ENCODE peak calls at places on chromosomes 11 and 22, in six cellular contexts. D is lower leg skin, C is upper lobe of left lung, F is stomach, K is adrenal gland, B is ovary. Q is an unnamed sample.

GRCh38 chr11:115362997-115363396 is 141.2 kb downstream of the CADM1 start:
- DNase-seq in D (no peak), C (no peak), F (no peak), B (no peak), K (no peak), Q (no peak)

GRCh38 chr11:124977006-124977405 is 23.0 kb downstream of the CCDC15 start:
- DNase-seq in C (no peak), B (no peak), K (no peak), F (no peak), D (no peak), Q (no peak)

GRCh38 chr11:18012314-18012905 is 437 bp downstream of the SERGEF start:
- DNase-seq in B (no peak), K (peak), D (no peak), C (no peak), F (peak), Q (peak)

GRCh38 chr11:44842219-44842618 is 108.5 kb downstream of the TP53I11 start:
- DNase-seq in B (no peak), K (no peak), F (no peak), C (no peak), D (no peak), Q (no peak)

GRCh38 chr11:17219016-17219415 is 11.2 kb upstream of the PIK3C2A start:
- DNase-seq in F (no peak), D (no peak), C (no peak), K (no peak), B (no peak), Q (no peak)

GRCh38 chr11:12693485-12694181 is 19.4 kb downstream of the TEAD1 start:
- DNase-seq in C (peak), D (no peak), B (no peak), K (peak), F (peak), Q (peak)

GRCh38 chr22:43824724-43825485 is 12.8 kb upstream of the EFCAB6 start:
- DNase-seq in C (no peak), K (no peak), B (no peak), D (peak), F (peak), Q (no peak)

GRCh38 chr11:83102806-83103205 is 31.1 kb upstream of the RAB30 start:
- DNase-seq in D (no peak), C (no peak), B (no peak), K (no peak), F (no peak), Q (no peak)

GRCh38 chr11:92211576-92212167 is 12.9 kb upstream of the FAT3 start:
- DNase-seq in C (no peak), B (no peak), K (no peak), D (no peak), F (no peak), Q (no peak)

GRCh38 chr11:32602657-32603410 is 19.2 kb downstream of the EIF3M start:
- DNase-seq in F (no peak), D (no peak), C (no peak), K (no peak), B (no peak), Q (no peak)

GRCh38 chr11:24267015-24267414 is 229.8 kb upstream of the LUZP2 start:
- DNase-seq in K (no peak), C (no peak), F (no peak), B (no peak), D (no peak), Q (no peak)

GRCh38 chr11:124669193-124669592 is 4.3 kb downstream of the SIAE start:
- DNase-seq in C (no peak), B (peak), D (no peak), F (peak), K (peak), Q (peak)

GRCh38 chr11:76857776-76858461 is 2.8 kb upstream of the ACER3 start:
- DNase-seq in C (no peak), D (no peak), F (no peak), B (no peak), K (no peak), Q (no peak)

GRCh38 chr22:40898850-40899357 is 37.0 kb upstream of the DNAJB7 start:
- DNase-seq in B (no peak), F (no peak), D (no peak), C (no peak), K (no peak), Q (no peak)

GRCh38 chr11:16741473-16741872 is 3.0 kb downstream of the C11orf58 start:
- DNase-seq in K (no peak), F (peak), C (no peak), B (no peak), D (no peak), Q (no peak)

GRCh38 chr11:126083829-126084607 is 21.4 kb upstream of the CDON start:
- DNase-seq in B (no peak), D (peak), F (no peak), K (no peak), C (no peak), Q (no peak)

GRCh38 chr22:32164084-32164894 is 5.2 kb upstream of the C22orf42 start:
- DNase-seq in F (no peak), D (no peak), B (no peak), C (no peak), K (no peak), Q (no peak)

GRCh38 chr11:46741600-46742484 is 22.8 kb downstream of the F2 start:
- DNase-seq in D (peak), K (no peak), B (no peak), C (no peak), F (no peak), Q (no peak)

GRCh38 chr11:7548659-7549283 is 35.0 kb downstream of the PPFIBP2 start:
- DNase-seq in D (no peak), C (no peak), B (no peak), F (peak), K (no peak), Q (no peak)

GRCh38 chr22:23263651-23264555 is 83.6 kb downstream of the BCR start:
- DNase-seq in K (peak), F (peak), C (no peak), D (no peak), B (no peak), Q (no peak)

GRCh38 chr22:41910599-41911291 is 4.1 kb downstream of the SHISA8 start:
- DNase-seq in C (peak), K (peak), D (no peak), B (no peak), F (peak), Q (peak)

GRCh38 chr11:101323997-101324396 is 194.4 kb upstream of the PGR start:
- DNase-seq in B (no peak), C (no peak), F (no peak), K (no peak), D (no peak), Q (no peak)

GRCh38 chr22:42934338-42934737 is 77.3 kb upstream of the ARFGAP3 start:
- DNase-seq in D (no peak), B (no peak), K (no peak), C (no peak), F (no peak), Q (no peak)

GRCh38 chr11:119983240-119983732 is 154.6 kb downstream of the TRIM29 start:
- DNase-seq in D (peak), K (no peak), C (no peak), F (no peak), B (no peak), Q (no peak)

GRCh38 chr22:39244073-39244495 is 698 bp downstream of the PDGFB start:
- DNase-seq in C (no peak), D (no peak), B (no peak), K (no peak), F (no peak), Q (no peak)

GRCh38 chr11:71406681-71407080 is 41.5 kb downstream of the DHCR7 start:
- DNase-seq in F (no peak), B (no peak), K (no peak), D (no peak), C (no peak), Q (no peak)

GRCh38 chr22:35464399-35464798 is 64.5 kb downstream of the MCM5 start:
- DNase-seq in F (no peak), C (no peak), D (no peak), B (no peak), K (no peak), Q (no peak)

GRCh38 chr11:63901660-63902059 is 15.3 kb downstream of the RCOR2 start:
- DNase-seq in C (no peak), F (no peak), D (no peak), K (no peak), B (no peak), Q (no peak)

GRCh38 chr22:28514314-28514713 is 165.3 kb downstream of the TTC28 start:
- DNase-seq in B (no peak), C (no peak), K (no peak), D (no peak), F (no peak), Q (no peak)

GRCh38 chr22:45053094-45053493 is 43.3 kb upstream of the PHF21B start:
- DNase-seq in K (no peak), B (no peak), F (no peak), D (no peak), C (no peak), Q (no peak)
- H3K4me3 ChIP-seq in K (no peak), B (no peak), F (no peak), D (no peak), C (no peak), Q (no peak)

GRCh38 chr22:25751174-25751581 is 9.2 kb downstream of the MYO18B start:
- DNase-seq in C (no peak), B (no peak), D (no peak), F (peak), K (no peak), Q (no peak)

GRCh38 chr22:25749420-25750169 is 7.6 kb downstream of the MYO18B start:
- DNase-seq in D (no peak), F (no peak), B (no peak), C (no peak), K (no peak), Q (peak)

GRCh38 chr22:25752615-25753214 is 10.7 kb downstream of the MYO18B start:
- DNase-seq in B (no peak), K (no peak), C (peak), F (no peak), D (no peak), Q (no peak)

GRCh38 chr22:25748704-25749103 is 6.7 kb downstream of the MYO18B start:
- DNase-seq in C (no peak), F (peak), K (no peak), D (no peak), B (no peak), Q (no peak)

GRCh38 chr22:25750569-25751173 is 8.7 kb downstream of the MYO18B start:
- DNase-seq in K (no peak), C (no peak), D (no peak), F (no peak), B (no peak), Q (peak)
- TF ChIP-seq POLR2A in K (no peak), C (no peak), D (no peak), F (no peak), B (no peak), Q (peak)

GRCh38 chr11:34840736-34841386 is 75.3 kb downstream of the APIP start:
- DNase-seq in D (no peak), B (no peak), C (no peak), K (peak), F (peak), Q (no peak)
- TF ChIP-seq CTCF in D (no peak), B (no peak), C (peak), K (peak), F (no peak), Q (no peak)

GRCh38 chr11:88335284-88335683 is 2.3 kb downstream of the CTSC start:
- DNase-seq in K (no peak), B (no peak), D (no peak), C (no peak), F (no peak), Q (no peak)
- H3K4me3 ChIP-seq in K (no peak), B (no peak), D (no peak), C (no peak), F (peak), Q (no peak)

DNA sequence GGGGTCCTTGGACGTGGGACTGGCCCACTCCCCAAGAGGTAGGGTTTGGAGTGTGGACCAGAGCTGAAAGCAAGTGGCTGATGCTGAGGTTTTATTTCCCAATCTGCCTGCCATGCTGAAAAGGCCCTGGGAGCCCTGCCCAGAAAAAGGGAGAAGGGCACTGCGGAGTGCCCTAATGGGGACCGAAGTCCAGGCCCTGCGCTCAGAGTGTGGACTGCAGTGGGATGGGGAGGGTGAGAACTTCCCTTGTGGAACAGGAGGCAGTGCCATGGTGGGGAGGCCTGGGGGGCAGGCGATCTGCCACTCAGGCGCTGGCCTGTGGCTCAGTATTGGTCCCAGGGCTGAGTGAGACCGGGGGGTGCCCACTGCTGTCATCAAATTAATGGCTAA is 4.3 kb downstream of the GPR152 start:
- DNase-seq in F (no peak), K (no peak), B (no peak), C (peak), D (no peak), Q (no peak)
- TF ChIP-seq POLR2A in F (no peak), K (no peak), B (no peak), C (no peak), D (no peak), Q (no peak)

GRCh38 chr11:118263109-118263508 is 988 bp downstream of the MPZL2 start:
- DNase-seq in K (no peak), F (no peak), D (no peak), B (no peak), C (no peak), Q (no peak)

GRCh38 chr11:118263694-118264567 is at the start of gene MPZL2:
- DNase-seq in K (peak), D (peak), F (peak), B (no peak), C (peak), Q (no peak)

GRCh38 chr11:118265954-118266353 is 1.9 kb upstream of the MPZL2 start:
- DNase-seq in D (no peak), F (peak), B (no peak), K (peak), C (no peak), Q (no peak)

GRCh38 chr11:118267486-118267885 is 3.4 kb upstream of the MPZL2 start:
- DNase-seq in B (no peak), F (no peak), K (no peak), D (no peak), C (no peak), Q (no peak)

GRCh38 chr11:118264568-118265470 is 722 bp upstream of the MPZL2 start:
- DNase-seq in C (no peak), D (no peak), B (no peak), K (no peak), F (no peak), Q (no peak)
- TF ChIP-seq CTCF in C (no peak), D (no peak), B (no peak), K (no peak), F (no peak), Q (no peak)

DNA sequence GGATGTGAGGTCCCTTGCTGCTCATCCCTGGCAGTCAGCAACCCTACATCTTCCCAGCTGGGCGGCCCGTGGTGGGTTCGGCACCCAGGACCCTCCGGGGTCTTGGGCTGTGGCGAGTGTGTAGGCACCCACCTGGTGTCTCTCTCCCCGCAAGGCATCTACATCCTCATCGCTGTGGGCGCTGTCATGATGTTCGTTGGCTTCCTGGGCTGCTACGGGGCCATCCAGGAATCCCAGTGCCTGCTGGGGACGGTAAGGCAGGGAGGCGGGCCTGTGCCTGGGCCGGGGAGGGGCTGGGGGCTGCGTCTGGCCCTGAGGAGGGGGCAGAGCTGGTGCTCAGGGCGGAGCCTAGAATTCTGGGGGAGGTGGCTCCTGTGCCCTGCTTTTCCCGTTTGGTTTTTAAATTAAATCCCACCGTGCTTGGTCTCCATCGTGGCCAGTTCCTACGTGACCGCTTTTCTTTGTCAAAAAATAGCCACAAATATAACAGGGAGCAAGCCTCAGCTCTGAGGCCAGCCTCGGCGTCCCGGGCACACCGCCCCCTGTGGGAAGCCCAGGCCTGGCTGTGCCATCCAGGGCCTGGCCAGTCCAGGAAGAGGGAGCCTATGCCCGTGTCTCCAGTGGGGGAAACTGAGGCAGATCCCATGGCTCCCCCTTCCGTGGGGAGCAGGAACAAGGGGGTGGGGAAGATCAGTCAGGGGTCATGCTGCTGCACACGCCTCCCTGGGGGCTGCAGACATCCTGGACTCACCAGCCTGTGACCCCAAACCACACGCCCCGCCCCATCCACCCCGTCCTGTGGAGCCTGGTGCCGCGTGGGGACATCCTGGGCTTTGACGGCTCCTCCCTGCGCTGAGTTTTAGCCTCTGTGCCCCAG is 6.4 kb upstream of the TSSC4 start:
- DNase-seq in C (peak), K (no peak), B (no peak), F (no peak), D (no peak), Q (no peak)
- H3K4me3 ChIP-seq in C (no peak), K (no peak), B (no peak), F (no peak), D (no peak), Q (no peak)

DNA sequence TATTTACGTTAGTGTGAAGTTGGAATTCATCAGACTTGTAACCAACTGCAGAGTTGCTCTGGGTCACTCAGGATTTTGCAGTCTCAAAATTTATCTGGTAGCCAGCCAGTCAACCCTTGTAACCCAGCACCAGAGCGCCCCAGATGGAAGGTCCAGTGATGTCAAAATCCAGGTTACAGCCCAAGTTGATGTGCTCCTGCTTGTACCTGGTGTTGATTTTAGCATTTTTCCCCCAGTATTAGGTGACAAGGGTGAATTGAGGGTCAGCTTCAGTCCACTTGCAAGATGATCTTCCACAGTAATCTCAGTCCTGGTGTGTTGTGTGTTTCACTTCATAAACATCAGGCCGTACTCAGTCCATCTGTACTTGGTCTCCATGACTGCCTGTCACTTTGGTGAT is 7.5 kb downstream of the TIMM10B start:
- DNase-seq in D (no peak), K (no peak), F (no peak), B (no peak), C (no peak), Q (no peak)
- TF ChIP-seq POLR2A in D (no peak), K (no peak), F (no peak), B (no peak), C (no peak), Q (no peak)

DNA sequence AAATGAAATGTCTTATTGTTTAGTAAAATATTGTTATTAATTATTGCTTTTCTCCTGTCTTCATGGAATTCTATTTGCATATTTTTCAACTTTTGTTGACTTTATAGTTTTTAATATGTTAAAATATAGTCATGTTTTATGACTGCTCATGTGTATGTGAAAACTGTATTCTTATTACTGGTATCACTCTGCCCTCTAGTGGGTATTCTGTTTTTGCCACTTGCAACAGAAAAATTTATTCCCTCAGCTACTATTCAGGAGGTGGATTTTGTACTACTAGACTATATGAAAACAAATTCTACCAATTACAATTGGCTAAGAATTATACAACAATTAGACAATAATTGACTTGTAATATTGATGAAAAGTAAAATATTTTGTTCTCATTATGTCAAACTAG is 45.0 kb downstream of the OR4C6 start:
- DNase-seq in D (no peak), F (no peak), K (no peak), B (no peak), C (no peak), Q (no peak)
- TF ChIP-seq CTCF in D (no peak), F (no peak), K (peak), B (no peak), C (peak), Q (no peak)